ENCODE peak calls at places on chromosome 16, in five cellular contexts. D is OCI-LY7; A is CD8-positive, alpha-beta T cell; E is SK-N-SH; K is astrocyte of the spinal cord. L is an unnamed sample.
A peak's percentile ranks its signal among the peaks of the same experiment; 100 is the strongest.

GRCh38 chr16:70746708-70747424 is 54.1 kb downstream of the VAC14 start:
- DNase-seq in E (no peak), K (peak; percentile 90), D (peak; percentile 10), A (no peak), L (no peak)

GRCh38 chr16:15443753-15444152 is 9.4 kb downstream of the BMERB1 start:
- DNase-seq in K (no peak), A (no peak), D (no peak), E (no peak), L (no peak)

GRCh38 chr16:89009343-89010209 is 32.6 kb upstream of the CBFA2T3 start:
- DNase-seq in E (no peak), K (no peak), D (peak; percentile 46), A (no peak), L (peak; percentile 3)

GRCh38 chr16:85300451-85300968 is 188.2 kb upstream of the CIBAR2 start:
- DNase-seq in E (no peak), D (no peak), A (no peak), K (no peak), L (no peak)

GRCh38 chr16:64826374-64826773 is 295.5 kb downstream of the CDH11 start:
- DNase-seq in E (no peak), K (peak; percentile 9), D (no peak), A (no peak), L (no peak)

GRCh38 chr16:56303880-56304279 is 112.6 kb downstream of the GNAO1 start:
- DNase-seq in A (no peak), K (no peak), D (no peak), E (no peak), L (no peak)

GRCh38 chr16:87951550-87952538 is 610 bp downstream of the BANP start:
- DNase-seq in D (peak; percentile 25), A (no peak), K (no peak), E (peak; percentile 46), L (no peak)

GRCh38 chr16:64982581-64982980 is 139.3 kb downstream of the CDH11 start:
- DNase-seq in A (no peak), K (no peak), D (no peak), E (no peak), L (no peak)

GRCh38 chr16:49859139-49859947 is 3.4 kb upstream of the ZNF423 start:
- DNase-seq in E (no peak), A (no peak), K (no peak), D (no peak), L (peak; percentile 41)

GRCh38 chr16:88905563-88905962 is 39.1 kb upstream of the PABPN1L start:
- DNase-seq in K (no peak), A (no peak), E (peak; percentile 83), D (peak; percentile 60), L (peak; percentile 59)

GRCh38 chr16:78775161-78775561 is 675.7 kb downstream of the WWOX start:
- DNase-seq in K (no peak), A (no peak), D (no peak), E (no peak), L (no peak)

GRCh38 chr16:28984619-28985135 is at the start of gene LAT:
- DNase-seq in K (no peak), A (peak; percentile 60), D (peak; percentile 79), E (no peak), L (no peak)

GRCh38 chr16:68005786-68006286 is 6.6 kb upstream of the DPEP2 start:
- DNase-seq in E (no peak), D (peak; percentile 65), A (peak; percentile 39), K (peak; percentile 19), L (no peak)

GRCh38 chr16:49055824-49056545 is 225.7 kb downstream of the CBLN1 start:
- DNase-seq in K (no peak), D (peak; percentile 81), A (no peak), E (no peak), L (no peak)

GRCh38 chr16:876041-876335 is 75.5 kb upstream of the GNG13 start:
- DNase-seq in E (no peak), A (no peak), D (no peak), K (no peak), L (no peak)

GRCh38 chr16:49341706-49342105 is 31.9 kb upstream of the C16orf78 start:
- DNase-seq in E (no peak), K (no peak), D (no peak), A (no peak), L (no peak)

GRCh38 chr16:51820176-51820575 is 669.1 kb upstream of the SALL1 start:
- DNase-seq in D (no peak), K (no peak), E (no peak), A (no peak), L (no peak)

GRCh38 chr16:19607610-19608280 is 52.2 kb downstream of the VPS35L start:
- DNase-seq in K (peak; percentile 47), A (no peak), D (no peak), E (no peak), L (no peak)

GRCh38 chr16:31149894-31150890 is at the start of gene PRSS36:
- DNase-seq in K (no peak), A (no peak), E (peak; percentile 20), D (no peak), L (no peak)

GRCh38 chr16:59540621-59541020 is 806.5 kb upstream of the GOT2 start:
- DNase-seq in E (no peak), A (no peak), K (no peak), D (no peak), L (no peak)

GRCh38 chr16:1338119-1338730 is 4.8 kb downstream of the BAIAP3 start:
- DNase-seq in K (no peak), A (no peak), D (peak; percentile 54), E (peak; percentile 78), L (peak; percentile 78)

GRCh38 chr16:30183961-30184429 is 593 bp downstream of the CORO1A start:
- DNase-seq in D (peak; percentile 88), E (peak; percentile 44), K (no peak), A (peak; percentile 59), L (no peak)

GRCh38 chr16:79628501-79628975 is 28.0 kb upstream of the MAF start:
- DNase-seq in K (peak; percentile 95), E (no peak), A (no peak), D (no peak), L (no peak)

GRCh38 chr16:50627419-50627818 is 53.7 kb downstream of the SNX20 start:
- DNase-seq in E (peak; percentile 42), D (peak; percentile 15), A (no peak), K (no peak), L (peak; percentile 24)

GRCh38 chr16:87343753-87344050 is 26.5 kb upstream of the C16orf95 start:
- DNase-seq in E (no peak), K (no peak), D (no peak), A (no peak), L (no peak)

GRCh38 chr16:8863594-8864424 is 5.0 kb downstream of the CARHSP1 start:
- DNase-seq in E (no peak), A (no peak), K (no peak), D (no peak), L (peak; percentile 57)

GRCh38 chr16:83842755-83843507 is 35.2 kb downstream of the HSBP1 start:
- DNase-seq in D (peak; percentile 83), K (no peak), A (no peak), E (no peak), L (no peak)

GRCh38 chr16:2471016-2471652 is at the start of gene NTN3:
- DNase-seq in E (peak; percentile 91), A (no peak), K (no peak), D (peak; percentile 62), L (peak; percentile 86)

GRCh38 chr16:2472885-2473284 is 1.8 kb downstream of the NTN3 start:
- DNase-seq in A (no peak), E (no peak), D (no peak), K (no peak), L (no peak)

GRCh38 chr16:2472488-2472864 is 1.4 kb downstream of the NTN3 start:
- DNase-seq in K (no peak), E (no peak), D (no peak), A (no peak), L (no peak)

GRCh38 chr16:2470603-2471015 is 488 bp upstream of the NTN3 start:
- DNase-seq in A (no peak), K (no peak), D (peak; percentile 67), E (no peak), L (no peak)

GRCh38 chr16:2471653-2472487 is 773 bp downstream of the NTN3 start:
- DNase-seq in E (peak; percentile 54), A (no peak), D (no peak), K (no peak), L (no peak)
- H3K4me3 ChIP-seq in E (peak overlapping the region; percentile 36), A (no peak overlapping the region), D (peak overlapping the region; percentile 60), K (no peak overlapping the region), L (peak overlapping the region; percentile 43)

DNA sequence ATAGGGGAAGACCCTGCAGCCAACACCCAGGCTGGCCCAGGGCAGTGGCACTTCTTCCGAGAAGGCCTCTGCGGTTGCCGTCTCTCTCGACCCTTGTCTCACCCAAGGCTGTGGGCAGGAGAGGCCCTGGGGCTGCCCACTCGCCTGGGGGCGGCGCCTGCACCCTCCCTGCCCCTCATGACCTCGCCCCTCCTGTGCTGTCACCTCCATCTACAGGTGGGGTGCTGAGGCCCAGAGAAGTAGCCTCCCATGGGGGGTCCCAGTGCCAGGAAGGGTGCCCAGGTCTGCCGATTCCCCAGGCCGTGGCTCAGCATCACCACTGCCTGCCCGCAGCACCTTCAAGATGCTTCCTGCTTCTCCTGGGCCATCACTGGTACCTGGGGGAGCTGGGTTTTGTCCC is 992 bp downstream of the NLRC3 start:
- DNase-seq in E (no peak), D (peak; percentile 29), A (no peak), K (no peak), L (no peak)
- H3K4me3 ChIP-seq in E (no peak overlapping the region), D (peak overlapping the region; percentile 71), A (peak overlapping the region; percentile 98), K (no peak overlapping the region), L (no peak overlapping the region)

GRCh38 chr16:81185416-81185815 is 53.1 kb upstream of the BCO1 start:
- DNase-seq in D (no peak), A (no peak), K (no peak), E (no peak), L (no peak)

GRCh38 chr16:81181013-81181720 is 57.3 kb upstream of the BCO1 start:
- DNase-seq in D (no peak), E (no peak), A (no peak), K (peak; percentile 92), L (peak; percentile 69)

GRCh38 chr16:81175325-81175891 is 63.1 kb upstream of the BCO1 start:
- DNase-seq in D (no peak), E (no peak), A (no peak), K (peak; percentile 45), L (no peak)

GRCh38 chr16:81179219-81179618 is 59.3 kb upstream of the BCO1 start:
- DNase-seq in E (no peak), D (no peak), A (no peak), K (no peak), L (no peak)

GRCh38 chr16:81180578-81180977 is 57.9 kb upstream of the BCO1 start:
- DNase-seq in D (no peak), A (no peak), E (no peak), K (no peak), L (no peak)
- H3K4me3 ChIP-seq in D (no peak overlapping the region), A (no peak overlapping the region), E (no peak overlapping the region), K (no peak overlapping the region), L (no peak overlapping the region)

GRCh38 chr16:11620243-11621003 is 33.7 kb upstream of the LITAF start:
- DNase-seq in D (peak; percentile 51), A (no peak), E (no peak), K (no peak), L (no peak)

GRCh38 chr16:11624205-11624604 is 37.5 kb upstream of the LITAF start:
- DNase-seq in K (no peak), D (no peak), A (no peak), E (no peak), L (no peak)

GRCh38 chr16:11619327-11619851 is 32.7 kb upstream of the LITAF start:
- DNase-seq in K (no peak), A (no peak), D (peak; percentile 93), E (no peak), L (no peak)

GRCh38 chr16:11621539-11621919 is 34.8 kb upstream of the LITAF start:
- DNase-seq in K (no peak), D (peak; percentile 44), E (no peak), A (no peak), L (no peak)

GRCh38 chr16:11621920-11622651 is 35.4 kb upstream of the LITAF start:
- DNase-seq in D (peak; percentile 87), E (peak; percentile 56), K (no peak), A (peak; percentile 44), L (no peak)
- H3K4me3 ChIP-seq in D (peak overlapping the region; percentile 63), E (no peak overlapping the region), K (no peak overlapping the region), A (peak overlapping the region; percentile 44), L (no peak overlapping the region)

L was measured in BE2C.